ENCODE peak calls at places on chromosomes 7 and 10, in five cellular contexts. D, O, K, U and R are unnamed samples.

GRCh38 chr7:53245721-53246120 is 210.3 kb downstream of the POM121L12 start:
- DNase-seq in O (no peak), U (no peak), D (no peak), K (no peak), R (no peak)

GRCh38 chr10:91124016-91124415 is 96.4 kb upstream of the PCGF5 start:
- DNase-seq in U (no peak), D (no peak), O (no peak), K (no peak), R (no peak)

GRCh38 chr10:33341638-33342037 is 7.2 kb upstream of the NRP1 start:
- DNase-seq in U (peak), O (no peak), D (no peak), K (peak), R (peak)

GRCh38 chr7:105810556-105810955 is 65.8 kb downstream of the ATXN7L1 start:
- DNase-seq in O (no peak), K (no peak), U (no peak), D (no peak), R (no peak)

GRCh38 chr10:103514244-103514643 is 20.7 kb downstream of the NEURL1 start:
- DNase-seq in K (no peak), O (no peak), U (no peak), D (no peak), R (no peak)

GRCh38 chr10:63637833-63638443 is 116.7 kb downstream of the REEP3 start:
- DNase-seq in D (no peak), O (peak), U (no peak), K (no peak), R (no peak)

GRCh38 chr7:327305-327931 is 37.4 kb downstream of the FOXL3 start:
- DNase-seq in O (no peak), K (no peak), D (no peak), U (no peak), R (no peak)

GRCh38 chr10:113947138-113948011 is 92.9 kb downstream of the NHLRC2 start:
- DNase-seq in D (no peak), U (peak), K (no peak), O (peak), R (no peak)

GRCh38 chr10:86314616-86315520 is 51.7 kb downstream of the GRID1 start:
- DNase-seq in D (no peak), U (no peak), K (no peak), O (no peak), R (no peak)

GRCh38 chr7:111855842-111856227 is 293.5 kb upstream of the IMMP2L start:
- DNase-seq in K (no peak), D (no peak), U (peak), O (peak), R (peak)

GRCh38 chr10:104274762-104275721 is 6.1 kb downstream of the GSTO2 start:
- DNase-seq in O (peak), U (no peak), D (peak), K (peak), R (no peak)

GRCh38 chr10:63666836-63667383 is 145.7 kb downstream of the REEP3 start:
- DNase-seq in K (peak), O (no peak), D (no peak), U (peak), R (peak)

GRCh38 chr10:30562787-30563186 is 66.8 kb downstream of the LYZL2 start:
- DNase-seq in O (no peak), U (no peak), K (peak), D (no peak), R (no peak)

GRCh38 chr7:122155566-122155965 is 11.5 kb upstream of the AASS start:
- DNase-seq in K (no peak), U (peak), O (no peak), D (no peak), R (peak)

GRCh38 chr7:98922392-98923107 is 44.2 kb downstream of the TRRAP start:
- DNase-seq in O (peak), D (peak), K (no peak), U (peak), R (peak)

GRCh38 chr7:54663603-54664234 is 95.3 kb downstream of the SEC61G start:
- DNase-seq in K (no peak), O (no peak), U (no peak), D (no peak), R (no peak)

GRCh38 chr10:124081547-124082140 is 11.8 kb downstream of the CHST15 start:
- DNase-seq in U (no peak), D (no peak), O (no peak), K (no peak), R (no peak)

GRCh38 chr7:144516729-144517128 is 113.2 kb upstream of the NOBOX start:
- DNase-seq in D (no peak), U (no peak), O (no peak), K (no peak), R (no peak)

GRCh38 chr7:157893535-157894044 is 556.8 kb downstream of the DNAJB6 start:
- DNase-seq in K (no peak), U (no peak), O (no peak), D (no peak), R (no peak)

GRCh38 chr10:69239816-69240434 is 19.8 kb downstream of the HKDC1 start:
- DNase-seq in K (no peak), O (no peak), D (no peak), U (peak), R (no peak)

GRCh38 chr10:77788496-77789010 is 138.0 kb downstream of the DLG5 start:
- DNase-seq in K (no peak), D (no peak), O (no peak), U (no peak), R (no peak)

GRCh38 chr7:139708541-139708940 is 69.3 kb downstream of the HIPK2 start:
- DNase-seq in U (no peak), K (no peak), D (no peak), O (no peak), R (no peak)

GRCh38 chr10:80356563-80356999 is at the start of the genes DYDC1 and DYDC2:
- DNase-seq in D (peak), O (peak), U (peak), K (peak), R (no peak)

GRCh38 chr10:72846225-72846624 is 47.3 kb upstream of the OIT3 start:
- DNase-seq in U (peak), O (no peak), D (no peak), K (peak), R (peak)

GRCh38 chr10:3173173-3173878 is 744 bp upstream of the PITRM1 start:
- DNase-seq in D (no peak), O (peak), K (no peak), U (no peak), R (no peak)

GRCh38 chr10:128864554-128865300 is 602.3 kb upstream of the MGMT start:
- DNase-seq in U (no peak), D (no peak), O (no peak), K (no peak), R (no peak)

GRCh38 chr10:132994371-132994796 is 52.0 kb upstream of the CFAP46 start:
- DNase-seq in O (no peak), U (no peak), K (no peak), D (no peak), R (peak)

GRCh38 chr10:93198401-93199175 is 124.9 kb downstream of the CYP26A1 start:
- DNase-seq in O (no peak), D (no peak), U (peak), K (peak), R (peak)

GRCh38 chr7:29825750-29826529 is 19.6 kb downstream of the WIPF3 start:
- DNase-seq in U (no peak), K (no peak), O (no peak), D (no peak), R (no peak)

GRCh38 chr7:33806284-33807157 is 98.8 kb upstream of the BMPER start:
- DNase-seq in U (peak), D (peak), K (no peak), O (no peak), R (peak)

GRCh38 chr7:95608344-95609173 is 12.2 kb upstream of the PDK4 start:
- DNase-seq in U (peak), K (peak), O (peak), D (peak), R (peak)

GRCh38 chr10:5434017-5434753 is 21.8 kb downstream of the NET1 start:
- DNase-seq in D (no peak), O (no peak), U (peak), K (peak), R (peak)

DNA sequence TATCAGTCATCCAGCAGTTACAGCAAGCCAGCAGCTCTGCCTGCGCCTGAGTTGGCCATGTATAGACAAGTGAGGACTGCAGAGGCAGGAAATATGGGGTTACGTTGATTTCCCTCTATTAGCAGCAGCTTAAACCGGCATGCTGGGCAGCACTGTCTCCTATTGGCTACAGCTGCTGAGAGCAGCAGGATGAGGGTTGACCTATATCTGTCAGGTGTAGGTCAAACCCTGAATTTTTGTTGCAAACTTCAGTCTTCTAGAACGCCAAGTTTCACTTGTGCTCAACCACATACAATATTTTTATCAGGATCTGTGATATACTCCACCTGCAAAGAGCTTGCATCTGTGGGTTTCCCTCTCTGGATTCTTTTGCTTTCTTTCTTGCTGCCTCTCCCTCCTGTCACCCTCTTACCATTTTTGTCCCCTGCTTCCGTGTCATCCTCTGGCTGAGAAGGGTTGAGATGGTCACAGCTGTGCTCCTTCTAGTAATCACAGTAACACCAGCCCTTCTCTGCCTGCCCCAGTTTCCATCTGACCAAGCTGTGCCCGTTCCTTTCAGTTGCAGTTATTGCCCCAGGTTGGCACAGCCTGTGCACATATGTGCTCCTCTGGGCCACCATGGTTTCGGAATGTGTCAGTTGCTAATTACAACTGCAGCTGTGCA is 23.8 kb upstream of the GLCCI1 start:
- DNase-seq in O (no peak), D (no peak), U (no peak), K (no peak), R (no peak)
- H3K4me3 ChIP-seq in O (no peak), D (no peak), U (no peak), K (no peak), R (no peak)

DNA sequence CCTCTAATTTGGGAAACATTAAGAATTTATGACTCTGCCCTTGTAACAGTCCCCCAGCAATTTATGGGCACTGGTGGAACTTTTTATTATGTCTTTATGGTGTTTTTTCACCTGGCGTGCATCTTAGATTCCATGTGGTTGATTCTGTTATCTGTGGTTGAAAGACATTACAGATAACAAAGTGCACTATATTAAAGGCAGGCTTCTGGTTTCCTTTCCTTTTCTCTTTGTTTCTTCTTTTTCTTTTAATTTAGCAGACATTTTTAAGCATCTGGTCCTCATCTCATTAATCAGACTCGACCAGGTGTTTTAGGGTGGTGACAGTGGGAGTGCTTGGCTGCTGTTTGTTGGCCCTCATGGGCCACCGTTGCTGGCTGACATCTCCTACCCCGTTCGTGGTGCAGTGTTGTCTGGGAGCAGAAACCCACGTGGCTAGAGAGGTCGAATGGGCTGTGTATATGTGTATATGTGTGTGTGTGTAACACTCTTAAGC is 77.4 kb downstream of the LRMDA start:
- DNase-seq in D (no peak), O (no peak), K (no peak), U (peak), R (no peak)
- H3K27ac ChIP-seq in D (no peak), O (no peak), K (no peak), U (no peak), R (no peak)

DNA sequence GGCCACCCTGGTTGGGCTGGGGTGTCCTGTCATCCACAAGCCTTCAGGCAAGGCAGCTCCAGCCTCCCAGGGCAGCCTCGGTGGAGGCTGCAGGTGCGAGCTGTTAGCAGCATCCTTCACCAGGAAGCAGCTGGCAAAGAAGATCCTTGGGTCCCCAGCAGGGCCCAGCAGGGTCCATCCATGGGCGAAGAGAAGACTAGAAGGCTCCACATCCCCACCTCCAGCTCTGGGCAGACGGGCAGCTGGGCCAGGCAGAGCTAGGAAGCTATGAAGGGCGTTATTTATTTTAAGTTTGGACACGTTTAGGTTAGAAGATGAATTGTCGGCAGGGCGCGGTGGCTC is 348.5 kb downstream of the TCERG1L start:
- DNase-seq in D (no peak), O (no peak), U (no peak), K (no peak), R (no peak)
- TF ChIP-seq CTCF in D (no peak), O (no peak), U (no peak), K (no peak), R (no peak)

DNA sequence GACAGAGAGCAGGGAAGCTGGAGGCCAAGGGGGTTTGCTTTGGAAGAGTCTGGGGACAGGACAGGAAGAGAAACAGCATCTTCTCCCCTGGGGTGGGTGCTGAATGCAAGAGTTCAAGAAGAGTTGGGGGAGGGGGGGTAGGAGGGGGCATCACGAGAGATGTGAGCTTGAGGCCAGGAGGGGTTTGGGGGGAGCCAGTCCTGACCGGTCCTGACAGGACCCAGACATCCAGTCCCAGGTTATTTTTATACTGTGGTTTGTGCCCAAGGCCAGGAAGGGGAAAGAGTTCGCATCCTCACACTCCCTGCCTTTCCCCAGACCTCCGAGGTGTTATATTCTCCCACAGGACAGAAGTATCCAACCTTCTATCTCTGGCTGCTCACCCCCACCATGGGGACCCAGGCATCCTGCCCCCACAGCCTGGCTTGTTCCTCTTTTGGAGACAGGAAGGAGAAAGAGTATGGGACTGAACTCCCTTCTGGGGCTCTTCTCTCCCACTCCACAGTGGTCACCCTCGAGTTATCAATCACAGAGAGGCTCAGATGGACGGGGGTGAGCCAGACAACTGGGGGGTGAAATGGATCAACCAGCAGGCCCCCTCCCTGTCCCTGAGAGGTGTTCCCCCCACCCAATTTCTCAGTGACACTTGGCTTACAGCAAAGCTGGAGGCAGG is 2.8 kb downstream of the TSC22D4 start:
- DNase-seq in K (no peak), U (no peak), D (no peak), O (no peak), R (no peak)
- H3K4me3 ChIP-seq in K (no peak), U (peak), D (peak), O (no peak), R (peak)

GRCh38 chr10:26449726-26450125 is 11.6 kb downstream of the APBB1IP start:
- DNase-seq in D (no peak), U (no peak), O (no peak), K (no peak), R (no peak)

GRCh38 chr10:26446258-26446657 is 8.1 kb downstream of the APBB1IP start:
- DNase-seq in D (no peak), U (no peak), K (no peak), O (no peak), R (no peak)

GRCh38 chr10:26445411-26446031 is 7.4 kb downstream of the APBB1IP start:
- DNase-seq in K (no peak), O (no peak), U (no peak), D (no peak), R (no peak)

GRCh38 chr10:26448706-26449435 is 10.7 kb downstream of the APBB1IP start:
- DNase-seq in U (no peak), K (no peak), O (no peak), D (no peak), R (no peak)

GRCh38 chr10:26448292-26448691 is 10.2 kb downstream of the APBB1IP start:
- DNase-seq in D (no peak), O (no peak), K (no peak), U (no peak), R (no peak)
- H3K27ac ChIP-seq in D (no peak), O (no peak), K (no peak), U (no peak), R (no peak)